ENCODE peak calls at places on chromosomes 12 and 14, in six cellular contexts. L is iPS-NIHi11; O is adipocyte; M is GM04504; N is fibroblast of mammary gland; R is stimulated activated naive CD8-positive, alpha-beta T cell treated with anti-CD3 and anti-CD28 coated beads, Interleukin-15, amount 100 ng/mL, for 72 hours. T is an unnamed sample.

GRCh38 chr12:120342567-120343537 is 15.3 kb upstream of the PLA2G1B start:
- DNase-seq in N (no peak), L (peak), O (no peak), R (no peak), M (no peak), T (no peak)

GRCh38 chr14:31992051-31992450 is 85.1 kb upstream of the ARHGAP5 start:
- DNase-seq in N (peak), R (no peak), L (no peak), M (peak), O (no peak), T (no peak)

GRCh38 chr12:106137456-106138278 is 1.1 kb downstream of the NUAK1 start:
- DNase-seq in O (peak), N (no peak), M (no peak), L (no peak), R (no peak), T (peak)

GRCh38 chr12:28130625-28131598 is 59.3 kb upstream of the CCDC91 start:
- DNase-seq in M (peak), R (no peak), N (peak), O (peak), L (no peak), T (no peak)

GRCh38 chr12:11877869-11878780 is 192.6 kb upstream of the BCL2L14 start:
- DNase-seq in O (peak), N (peak), L (peak), R (no peak), M (no peak), T (no peak)

GRCh38 chr14:30559638-30560071 is 697 bp downstream of the G2E3 start:
- DNase-seq in O (peak), M (no peak), L (peak), N (peak), R (no peak), T (peak)

GRCh38 chr12:60120199-60120598 is 524.4 kb downstream of the SLC16A7 start:
- DNase-seq in O (no peak), M (no peak), L (no peak), R (no peak), N (no peak), T (no peak)

GRCh38 chr12:67086116-67086515 is 183.0 kb upstream of the CAND1 start:
- DNase-seq in N (no peak), M (no peak), O (no peak), R (no peak), L (no peak), T (no peak)

GRCh38 chr14:36346052-36346451 is 25.6 kb upstream of the MBIP start:
- DNase-seq in R (no peak), L (no peak), N (no peak), O (no peak), M (no peak), T (no peak)

GRCh38 chr14:36857136-36857535 is 195.5 kb downstream of the PAX9 start:
- DNase-seq in N (no peak), M (no peak), O (no peak), R (no peak), L (peak), T (no peak)

GRCh38 chr12:64701283-64701682 is 57.9 kb downstream of the GNS start:
- DNase-seq in M (no peak), N (no peak), R (no peak), O (peak), L (no peak), T (no peak)